ENCODE peak calls at places on chromosome 22, in ten cellular contexts. Y is NCI-H774; X is hepatocyte; W is activated CD8-positive, alpha-beta T cell treated with anti-CD3 and anti-CD28 coated beads, Interleukin-2, amount 10 ng/mL, durations not matched to agents 7 days and 5 days; L is fibroblast of gingiva; I is stimulated activated CD4-positive, alpha-beta T cell treated with anti-CD3 and anti-CD28 coated beads, Interleukin-4, amount 100 ng/mL, for 24 hours; S is neural crest cell; V is activated naive CD4-positive, alpha-beta T cell treated with anti-CD3 and anti-CD28 coated beads, Interleukin-2, amount 50 U/mL, for 16 hours; Z is sigmoid colon; M is coronary artery. H is an unnamed sample.

GRCh38 chr22:26646158-26646557 is 11.2 kb upstream of the MIAT start:
- DNase-seq in Y (no peak), X (no peak), W (no peak), L (no peak), I (no peak), S (no peak), V (no peak), Z (no peak), M (no peak), H (no peak)

GRCh38 chr22:19951351-19951750 is 9.7 kb upstream of the TXNRD2 start:
- DNase-seq in Y (no peak), X (no peak), W (no peak), L (no peak), I (no peak), S (no peak), V (no peak), Z (no peak), M (no peak), H (no peak)

GRCh38 chr22:50446708-50447575 is 27.9 kb downstream of the SBF1 start:
- DNase-seq in Y (no peak), X (no peak), W (no peak), L (no peak), I (no peak), S (no peak), V (no peak), Z (no peak), M (no peak), H (no peak)

GRCh38 chr22:43128928-43129424 is 14.2 kb downstream of the MCAT start:
- DNase-seq in Y (peak; percentile 37), X (peak; percentile 76), W (no peak), L (no peak), I (no peak), S (no peak), V (no peak), Z (no peak), M (no peak), H (no peak)

GRCh38 chr22:18021431-18021830 is 2.9 kb downstream of the MICAL3 start:
- DNase-seq in Y (no peak), X (no peak), W (no peak), L (no peak), I (no peak), S (no peak), V (no peak), Z (no peak), M (no peak), H (no peak)

GRCh38 chr22:37521236-37521739 is 2.1 kb upstream of the CARD10 start:
- DNase-seq in Y (no peak), X (no peak), W (no peak), L (no peak), I (no peak), S (no peak), V (no peak), Z (no peak), M (no peak), H (no peak)

GRCh38 chr22:49929553-49929979 is 11.1 kb downstream of the CRELD2 start:
- DNase-seq in Y (no peak), X (peak; percentile 85), W (peak; percentile 77), L (no peak), I (peak; percentile 78), S (peak; percentile 75), V (peak; percentile 82), Z (peak; percentile 80), M (no peak), H (peak; percentile 75)

GRCh38 chr22:28911777-28912669 is 28.7 kb downstream of the ZNRF3 start:
- DNase-seq in Y (no peak), X (peak; percentile 58), W (no peak), L (peak; percentile 58), I (no peak), S (no peak), V (no peak), Z (peak; percentile 68), M (no peak), H (no peak)

GRCh38 chr22:48558606-48559402 is 1268.9 kb downstream of the BRD1 start:
- DNase-seq in Y (no peak), X (no peak), W (no peak), L (no peak), I (no peak), S (no peak), V (no peak), Z (no peak), M (no peak), H (no peak)

GRCh38 chr22:48265000-48265625 is 1502.7 kb downstream of the TBC1D22A start:
- DNase-seq in Y (no peak), X (no peak), W (no peak), L (no peak), I (no peak), S (no peak), V (no peak), Z (no peak), M (no peak), H (no peak)

GRCh38 chr22:27197071-27197470 is 539.7 kb downstream of the MIAT start:
- DNase-seq in Y (no peak), X (no peak), W (no peak), L (no peak), I (no peak), S (no peak), V (no peak), Z (no peak), M (peak; percentile 55), H (no peak)